ENCODE peak calls at places on chromosomes 6 and 20, in nine cellular contexts. One of them, this sample, is unnamed.

GRCh38 chr6:138520463-138520862 is 21.2 kb upstream of the NHSL1 start:
- DNase-seq in Right ventricle myocardium inferior: no peak
- DNase-seq in SW 1271: no peak
- DNase-seq in GM20000: no peak
- DNase-seq in retina: no peak
- DNase-seq in activated T-helper 1 cell treated with anti-CD3 and anti-CD28 coated beads, Interleukin-12 subunit alpha, Interleukin-12 subunit beta, Interleukin-2, Interleukin-4 antibody, amounts not matched to agents 30 ng/mL and 10 ng/mL and 1 ng/mL, durations not matched to agents 14 hours and 24 hours and 36 hours: no peak
- DNase-seq in activated CD8-positive, alpha-beta memory T cell treated with anti-CD3 and anti-CD28 coated beads, Interleukin-2, amount 50 U/mL, for 4 hours: no peak
- DNase-seq in lower lobe of right lung: no peak
- DNase-seq in activated T-cell treated with anti-CD3 and anti-CD28 coated beads, Interleukin-2, amount 50 U/mL, for 72 hours: no peak
- DNase-seq in this sample: no peak

GRCh38 chr20:21184810-21185209 is 58.9 kb downstream of the KIZ start:
- DNase-seq in lower lobe of right lung: no peak
- DNase-seq in GM20000: no peak
- DNase-seq in activated CD8-positive, alpha-beta memory T cell treated with anti-CD3 and anti-CD28 coated beads, Interleukin-2, amount 50 U/mL, for 4 hours: no peak
- DNase-seq in Right ventricle myocardium inferior: no peak
- DNase-seq in activated T-helper 1 cell treated with anti-CD3 and anti-CD28 coated beads, Interleukin-12 subunit alpha, Interleukin-12 subunit beta, Interleukin-2, Interleukin-4 antibody, amounts not matched to agents 30 ng/mL and 10 ng/mL and 1 ng/mL, durations not matched to agents 14 hours and 24 hours and 36 hours: no peak
- DNase-seq in activated T-cell treated with anti-CD3 and anti-CD28 coated beads, Interleukin-2, amount 50 U/mL, for 72 hours: no peak
- DNase-seq in SW 1271: no peak
- DNase-seq in retina: no peak
- DNase-seq in this sample: no peak

GRCh38 chr6:97841763-97842162 is 558.7 kb upstream of the MMS22L start:
- DNase-seq in GM20000: no peak
- DNase-seq in activated T-helper 1 cell treated with anti-CD3 and anti-CD28 coated beads, Interleukin-12 subunit alpha, Interleukin-12 subunit beta, Interleukin-2, Interleukin-4 antibody, amounts not matched to agents 30 ng/mL and 10 ng/mL and 1 ng/mL, durations not matched to agents 14 hours and 24 hours and 36 hours: no peak
- DNase-seq in SW 1271: no peak
- DNase-seq in activated T-cell treated with anti-CD3 and anti-CD28 coated beads, Interleukin-2, amount 50 U/mL, for 72 hours: no peak
- DNase-seq in retina: no peak
- DNase-seq in activated CD8-positive, alpha-beta memory T cell treated with anti-CD3 and anti-CD28 coated beads, Interleukin-2, amount 50 U/mL, for 4 hours: no peak
- DNase-seq in Right ventricle myocardium inferior: no peak
- DNase-seq in lower lobe of right lung: no peak
- DNase-seq in this sample: no peak

GRCh38 chr6:128029841-128030240 is 129.0 kb upstream of the THEMIS start:
- DNase-seq in Right ventricle myocardium inferior: no peak
- DNase-seq in SW 1271: no peak
- DNase-seq in lower lobe of right lung: no peak
- DNase-seq in retina: no peak
- DNase-seq in activated T-helper 1 cell treated with anti-CD3 and anti-CD28 coated beads, Interleukin-12 subunit alpha, Interleukin-12 subunit beta, Interleukin-2, Interleukin-4 antibody, amounts not matched to agents 30 ng/mL and 10 ng/mL and 1 ng/mL, durations not matched to agents 14 hours and 24 hours and 36 hours: no peak
- DNase-seq in GM20000: no peak
- DNase-seq in activated CD8-positive, alpha-beta memory T cell treated with anti-CD3 and anti-CD28 coated beads, Interleukin-2, amount 50 U/mL, for 4 hours: no peak
- DNase-seq in activated T-cell treated with anti-CD3 and anti-CD28 coated beads, Interleukin-2, amount 50 U/mL, for 72 hours: no peak
- DNase-seq in this sample: no peak

GRCh38 chr6:158069800-158070195 is 88.1 kb downstream of the SYNJ2 start:
- DNase-seq in retina: no peak
- DNase-seq in lower lobe of right lung: no peak
- DNase-seq in activated T-cell treated with anti-CD3 and anti-CD28 coated beads, Interleukin-2, amount 50 U/mL, for 72 hours: no peak
- DNase-seq in Right ventricle myocardium inferior: no peak
- DNase-seq in activated CD8-positive, alpha-beta memory T cell treated with anti-CD3 and anti-CD28 coated beads, Interleukin-2, amount 50 U/mL, for 4 hours: no peak
- DNase-seq in SW 1271: no peak
- DNase-seq in activated T-helper 1 cell treated with anti-CD3 and anti-CD28 coated beads, Interleukin-12 subunit alpha, Interleukin-12 subunit beta, Interleukin-2, Interleukin-4 antibody, amounts not matched to agents 30 ng/mL and 10 ng/mL and 1 ng/mL, durations not matched to agents 14 hours and 24 hours and 36 hours: no peak
- DNase-seq in GM20000: no peak
- DNase-seq in this sample: no peak

GRCh38 chr20:51356871-51357270 is 185.6 kb downstream of the NFATC2 start:
- DNase-seq in activated CD8-positive, alpha-beta memory T cell treated with anti-CD3 and anti-CD28 coated beads, Interleukin-2, amount 50 U/mL, for 4 hours: no peak
- DNase-seq in activated T-cell treated with anti-CD3 and anti-CD28 coated beads, Interleukin-2, amount 50 U/mL, for 72 hours: no peak
- DNase-seq in SW 1271: no peak
- DNase-seq in Right ventricle myocardium inferior: no peak
- DNase-seq in lower lobe of right lung: no peak
- DNase-seq in retina: no peak
- DNase-seq in activated T-helper 1 cell treated with anti-CD3 and anti-CD28 coated beads, Interleukin-12 subunit alpha, Interleukin-12 subunit beta, Interleukin-2, Interleukin-4 antibody, amounts not matched to agents 30 ng/mL and 10 ng/mL and 1 ng/mL, durations not matched to agents 14 hours and 24 hours and 36 hours: no peak
- DNase-seq in GM20000: no peak
- DNase-seq in this sample: no peak

GRCh38 chr6:129683606-129684322 is 26.2 kb downstream of the ARHGAP18 start:
- DNase-seq in GM20000: peak
- DNase-seq in retina: no peak
- DNase-seq in activated CD8-positive, alpha-beta memory T cell treated with anti-CD3 and anti-CD28 coated beads, Interleukin-2, amount 50 U/mL, for 4 hours: peak
- DNase-seq in lower lobe of right lung: peak
- DNase-seq in activated T-cell treated with anti-CD3 and anti-CD28 coated beads, Interleukin-2, amount 50 U/mL, for 72 hours: peak
- DNase-seq in SW 1271: peak
- DNase-seq in activated T-helper 1 cell treated with anti-CD3 and anti-CD28 coated beads, Interleukin-12 subunit alpha, Interleukin-12 subunit beta, Interleukin-2, Interleukin-4 antibody, amounts not matched to agents 30 ng/mL and 10 ng/mL and 1 ng/mL, durations not matched to agents 14 hours and 24 hours and 36 hours: peak
- DNase-seq in Right ventricle myocardium inferior: peak
- DNase-seq in this sample: peak

GRCh38 chr20:64242797-64243475 is 12.6 kb upstream of the PCMTD2 start:
- DNase-seq in activated T-cell treated with anti-CD3 and anti-CD28 coated beads, Interleukin-2, amount 50 U/mL, for 72 hours: no peak
- DNase-seq in Right ventricle myocardium inferior: no peak
- DNase-seq in activated T-helper 1 cell treated with anti-CD3 and anti-CD28 coated beads, Interleukin-12 subunit alpha, Interleukin-12 subunit beta, Interleukin-2, Interleukin-4 antibody, amounts not matched to agents 30 ng/mL and 10 ng/mL and 1 ng/mL, durations not matched to agents 14 hours and 24 hours and 36 hours: no peak
- DNase-seq in retina: no peak
- DNase-seq in lower lobe of right lung: peak
- DNase-seq in activated CD8-positive, alpha-beta memory T cell treated with anti-CD3 and anti-CD28 coated beads, Interleukin-2, amount 50 U/mL, for 4 hours: no peak
- DNase-seq in SW 1271: no peak
- DNase-seq in GM20000: no peak
- DNase-seq in this sample: no peak

GRCh38 chr20:32474967-32475819 is 109.9 kb downstream of the NOL4L start:
- DNase-seq in lower lobe of right lung: peak
- DNase-seq in activated T-cell treated with anti-CD3 and anti-CD28 coated beads, Interleukin-2, amount 50 U/mL, for 72 hours: no peak
- DNase-seq in activated CD8-positive, alpha-beta memory T cell treated with anti-CD3 and anti-CD28 coated beads, Interleukin-2, amount 50 U/mL, for 4 hours: no peak
- DNase-seq in GM20000: peak
- DNase-seq in SW 1271: no peak
- DNase-seq in Right ventricle myocardium inferior: peak
- DNase-seq in retina: peak
- DNase-seq in activated T-helper 1 cell treated with anti-CD3 and anti-CD28 coated beads, Interleukin-12 subunit alpha, Interleukin-12 subunit beta, Interleukin-2, Interleukin-4 antibody, amounts not matched to agents 30 ng/mL and 10 ng/mL and 1 ng/mL, durations not matched to agents 14 hours and 24 hours and 36 hours: no peak
- DNase-seq in this sample: no peak

GRCh38 chr6:160000280-160000704 is 31.4 kb downstream of the IGF2R start:
- DNase-seq in activated CD8-positive, alpha-beta memory T cell treated with anti-CD3 and anti-CD28 coated beads, Interleukin-2, amount 50 U/mL, for 4 hours: no peak
- DNase-seq in lower lobe of right lung: no peak
- DNase-seq in retina: no peak
- DNase-seq in activated T-cell treated with anti-CD3 and anti-CD28 coated beads, Interleukin-2, amount 50 U/mL, for 72 hours: no peak
- DNase-seq in SW 1271: no peak
- DNase-seq in GM20000: no peak
- DNase-seq in Right ventricle myocardium inferior: no peak
- DNase-seq in activated T-helper 1 cell treated with anti-CD3 and anti-CD28 coated beads, Interleukin-12 subunit alpha, Interleukin-12 subunit beta, Interleukin-2, Interleukin-4 antibody, amounts not matched to agents 30 ng/mL and 10 ng/mL and 1 ng/mL, durations not matched to agents 14 hours and 24 hours and 36 hours: no peak
- DNase-seq in this sample: no peak

GRCh38 chr20:59993736-59994484 is 35.7 kb downstream of the CDH26 start:
- DNase-seq in SW 1271: no peak
- DNase-seq in retina: no peak
- DNase-seq in activated T-helper 1 cell treated with anti-CD3 and anti-CD28 coated beads, Interleukin-12 subunit alpha, Interleukin-12 subunit beta, Interleukin-2, Interleukin-4 antibody, amounts not matched to agents 30 ng/mL and 10 ng/mL and 1 ng/mL, durations not matched to agents 14 hours and 24 hours and 36 hours: no peak
- DNase-seq in lower lobe of right lung: no peak
- DNase-seq in activated T-cell treated with anti-CD3 and anti-CD28 coated beads, Interleukin-2, amount 50 U/mL, for 72 hours: no peak
- DNase-seq in Right ventricle myocardium inferior: peak
- DNase-seq in GM20000: no peak
- DNase-seq in activated CD8-positive, alpha-beta memory T cell treated with anti-CD3 and anti-CD28 coated beads, Interleukin-2, amount 50 U/mL, for 4 hours: no peak
- DNase-seq in this sample: no peak

GRCh38 chr6:6703720-6704422 is 115.4 kb downstream of the LY86 start:
- DNase-seq in GM20000: no peak
- DNase-seq in SW 1271: no peak
- DNase-seq in retina: no peak
- DNase-seq in lower lobe of right lung: no peak
- DNase-seq in activated T-cell treated with anti-CD3 and anti-CD28 coated beads, Interleukin-2, amount 50 U/mL, for 72 hours: no peak
- DNase-seq in activated CD8-positive, alpha-beta memory T cell treated with anti-CD3 and anti-CD28 coated beads, Interleukin-2, amount 50 U/mL, for 4 hours: no peak
- DNase-seq in Right ventricle myocardium inferior: no peak
- DNase-seq in activated T-helper 1 cell treated with anti-CD3 and anti-CD28 coated beads, Interleukin-12 subunit alpha, Interleukin-12 subunit beta, Interleukin-2, Interleukin-4 antibody, amounts not matched to agents 30 ng/mL and 10 ng/mL and 1 ng/mL, durations not matched to agents 14 hours and 24 hours and 36 hours: no peak
- DNase-seq in this sample: no peak

GRCh38 chr6:151071295-151071694 is 168.5 kb upstream of the AKAP12 start:
- DNase-seq in lower lobe of right lung: no peak
- DNase-seq in Right ventricle myocardium inferior: no peak
- DNase-seq in GM20000: no peak
- DNase-seq in activated T-helper 1 cell treated with anti-CD3 and anti-CD28 coated beads, Interleukin-12 subunit alpha, Interleukin-12 subunit beta, Interleukin-2, Interleukin-4 antibody, amounts not matched to agents 30 ng/mL and 10 ng/mL and 1 ng/mL, durations not matched to agents 14 hours and 24 hours and 36 hours: no peak
- DNase-seq in activated CD8-positive, alpha-beta memory T cell treated with anti-CD3 and anti-CD28 coated beads, Interleukin-2, amount 50 U/mL, for 4 hours: no peak
- DNase-seq in retina: no peak
- DNase-seq in activated T-cell treated with anti-CD3 and anti-CD28 coated beads, Interleukin-2, amount 50 U/mL, for 72 hours: no peak
- DNase-seq in SW 1271: no peak
- DNase-seq in this sample: no peak

GRCh38 chr6:35343092-35343834 is 905 bp downstream of the PPARD start:
- DNase-seq in activated CD8-positive, alpha-beta memory T cell treated with anti-CD3 and anti-CD28 coated beads, Interleukin-2, amount 50 U/mL, for 4 hours: no peak
- DNase-seq in activated T-cell treated with anti-CD3 and anti-CD28 coated beads, Interleukin-2, amount 50 U/mL, for 72 hours: no peak
- DNase-seq in SW 1271: no peak
- DNase-seq in retina: peak
- DNase-seq in Right ventricle myocardium inferior: peak
- DNase-seq in activated T-helper 1 cell treated with anti-CD3 and anti-CD28 coated beads, Interleukin-12 subunit alpha, Interleukin-12 subunit beta, Interleukin-2, Interleukin-4 antibody, amounts not matched to agents 30 ng/mL and 10 ng/mL and 1 ng/mL, durations not matched to agents 14 hours and 24 hours and 36 hours: no peak
- DNase-seq in GM20000: no peak
- DNase-seq in lower lobe of right lung: peak
- DNase-seq in this sample: no peak